ENCODE peak calls at places on chromosomes 11 and 22, in five cellular contexts. H is head of caudate nucleus; U is activated gamma-delta T cell treated with anti-CD3 and anti-CD28 coated beads, Interleukin-2, amount 50 U/mL, for 16 hours; C is T-helper 1 cell; E is fibroblast of lung. O is an unnamed sample.

GRCh38 chr11:120482149-120482548 is 29.4 kb upstream of the GRIK4 start:
- DNase-seq in H (no peak), U (no peak), C (no peak), E (no peak), O (peak)

GRCh38 chr11:116657842-116658825 is 114.7 kb downstream of the BUD13 start:
- DNase-seq in H (no peak), U (no peak), C (no peak), E (no peak), O (no peak)

GRCh38 chr11:76978239-76978638 is 56.0 kb upstream of the B3GNT6 start:
- DNase-seq in H (no peak), U (no peak), C (no peak), E (no peak), O (no peak)

GRCh38 chr22:19525116-19525660 is 978 bp upstream of the CLDN5 start:
- DNase-seq in H (no peak), U (no peak), C (no peak), E (no peak), O (no peak)

GRCh38 chr11:126072821-126073594 is 10.3 kb upstream of the CDON start:
- DNase-seq in H (no peak), U (no peak), C (no peak), E (no peak), O (no peak)

GRCh38 chr11:76054330-76054729 is 152.0 kb downstream of the WNT11 start:
- DNase-seq in H (no peak), U (no peak), C (no peak), E (no peak), O (no peak)

GRCh38 chr22:49473286-49473685 is 354.4 kb downstream of the BRD1 start:
- DNase-seq in H (no peak), U (no peak), C (no peak), E (no peak), O (no peak)

GRCh38 chr11:119172513-119172912 is 4.0 kb downstream of the NLRX1 start:
- DNase-seq in H (no peak), U (no peak), C (no peak), E (no peak), O (no peak)

GRCh38 chr22:39253427-39254070 is 8.8 kb upstream of the PDGFB start:
- DNase-seq in H (no peak), U (no peak), C (no peak), E (peak), O (peak)

O was measured in fibroblast of pulmonary artery.